ENCODE peak calls at places on chromosome 19, in seven cellular contexts. One of them, this sample, is unnamed.

GRCh38 chr19:31718041-31718440 is 368.8 kb upstream of the TSHZ3 start:
- DNase-seq in H1: no peak
- DNase-seq in H9: no peak
- DNase-seq in trophoblast cell: no peak
- DNase-seq in mesendoderm: no peak
- DNase-seq in neuronal stem cell: no peak
- DNase-seq in IMR-90: no peak
- DNase-seq in this sample: no peak

GRCh38 chr19:4099054-4099764 is 24.7 kb downstream of the MAP2K2 start:
- DNase-seq in H9: no peak
- DNase-seq in trophoblast cell: no peak
- DNase-seq in H1: no peak
- DNase-seq in mesendoderm: no peak
- DNase-seq in IMR-90: no peak
- DNase-seq in neuronal stem cell: no peak
- DNase-seq in this sample: no peak

GRCh38 chr19:32265991-32266390 is 79.4 kb upstream of the ZNF507 start:
- DNase-seq in H1: no peak
- DNase-seq in IMR-90: no peak
- DNase-seq in trophoblast cell: no peak
- DNase-seq in neuronal stem cell: peak; percentile 15
- DNase-seq in H9: no peak
- DNase-seq in mesendoderm: peak; percentile 63
- DNase-seq in this sample: no peak

GRCh38 chr19:43739836-43740235 is 14.9 kb downstream of the SMG9 start:
- DNase-seq in mesendoderm: no peak
- DNase-seq in H9: no peak
- DNase-seq in trophoblast cell: peak; percentile 64
- DNase-seq in neuronal stem cell: no peak
- DNase-seq in IMR-90: no peak
- DNase-seq in H1: no peak
- DNase-seq in this sample: no peak

GRCh38 chr19:5480427-5480836 is 25.2 kb downstream of the ZNRF4 start:
- DNase-seq in H9: peak; percentile 64
- DNase-seq in mesendoderm: peak; percentile 52
- DNase-seq in trophoblast cell: peak; percentile 18
- DNase-seq in neuronal stem cell: no peak
- DNase-seq in IMR-90: no peak
- DNase-seq in H1: peak; percentile 19
- DNase-seq in this sample: peak; percentile 15

GRCh38 chr19:21586341-21587116 is 81.1 kb downstream of the ZNF429 start:
- DNase-seq in H9: peak; percentile 34
- DNase-seq in IMR-90: no peak
- DNase-seq in neuronal stem cell: no peak
- DNase-seq in trophoblast cell: no peak
- DNase-seq in H1: no peak
- DNase-seq in mesendoderm: peak; percentile 26
- DNase-seq in this sample: no peak

GRCh38 chr19:45103625-45104319 is 10.8 kb downstream of the PPP1R37 start:
- DNase-seq in H1: no peak
- DNase-seq in neuronal stem cell: peak; percentile 80
- DNase-seq in IMR-90: no peak
- DNase-seq in H9: no peak
- DNase-seq in mesendoderm: peak; percentile 45
- DNase-seq in trophoblast cell: no peak
- DNase-seq in this sample: no peak

GRCh38 chr19:3450796-3451411 is 29.4 kb downstream of the SMIM24 start:
- DNase-seq in H9: no peak
- DNase-seq in trophoblast cell: peak; percentile 98
- DNase-seq in H1: no peak
- DNase-seq in mesendoderm: no peak
- DNase-seq in neuronal stem cell: no peak
- DNase-seq in IMR-90: peak; percentile 100
- DNase-seq in this sample: peak; percentile 100

GRCh38 chr19:57034544-57034943 is 85.2 kb upstream of the USP29 start:
- DNase-seq in H1: no peak
- DNase-seq in neuronal stem cell: no peak
- DNase-seq in mesendoderm: no peak
- DNase-seq in IMR-90: no peak
- DNase-seq in H9: no peak
- DNase-seq in trophoblast cell: no peak
- DNase-seq in this sample: no peak

GRCh38 chr19:3057275-3057714 is 5.0 kb downstream of the TLE5 start:
- DNase-seq in IMR-90: no peak
- DNase-seq in H1: no peak
- DNase-seq in neuronal stem cell: no peak
- DNase-seq in trophoblast cell: no peak
- DNase-seq in H9: peak; percentile 51
- DNase-seq in mesendoderm: peak; percentile 51
- DNase-seq in this sample: no peak

GRCh38 chr19:13420780-13421179 is 85.5 kb downstream of the CACNA1A start:
- DNase-seq in neuronal stem cell: no peak
- DNase-seq in H1: no peak
- DNase-seq in H9: no peak
- DNase-seq in trophoblast cell: no peak
- DNase-seq in mesendoderm: peak; percentile 57
- DNase-seq in IMR-90: no peak
- DNase-seq in this sample: no peak

GRCh38 chr19:31254611-31255010 is 94.6 kb downstream of the TSHZ3 start:
- DNase-seq in IMR-90: no peak
- DNase-seq in mesendoderm: no peak
- DNase-seq in trophoblast cell: peak; percentile 33
- DNase-seq in H9: no peak
- DNase-seq in H1: no peak
- DNase-seq in neuronal stem cell: no peak
- DNase-seq in this sample: no peak

GRCh38 chr19:9009431-9009830 is 778 bp downstream of the MUC16 start:
- DNase-seq in H9: no peak
- DNase-seq in mesendoderm: no peak
- DNase-seq in trophoblast cell: no peak
- DNase-seq in IMR-90: no peak
- DNase-seq in neuronal stem cell: no peak
- DNase-seq in H1: no peak
- DNase-seq in this sample: no peak

GRCh38 chr19:15195987-15196682 is 4.7 kb downstream of the NOTCH3 start:
- DNase-seq in neuronal stem cell: no peak
- DNase-seq in IMR-90: no peak
- DNase-seq in trophoblast cell: peak; percentile 95
- DNase-seq in mesendoderm: peak; percentile 89
- DNase-seq in H1: no peak
- DNase-seq in H9: peak; percentile 95
- DNase-seq in this sample: no peak

GRCh38 chr19:37977992-37978391 is 71.0 kb downstream of the SIPA1L3 start:
- DNase-seq in IMR-90: peak; percentile 99
- DNase-seq in neuronal stem cell: no peak
- DNase-seq in H9: no peak
- DNase-seq in mesendoderm: no peak
- DNase-seq in H1: no peak
- DNase-seq in trophoblast cell: no peak
- DNase-seq in this sample: peak; percentile 88

GRCh38 chr19:2032296-2032941 is 16.9 kb upstream of the BTBD2 start:
- DNase-seq in mesendoderm: no peak
- DNase-seq in H9: peak; percentile 56
- DNase-seq in neuronal stem cell: no peak
- DNase-seq in trophoblast cell: no peak
- DNase-seq in H1: no peak
- DNase-seq in IMR-90: peak; percentile 65
- DNase-seq in this sample: peak; percentile 81

GRCh38 chr19:19451429-19452240 is 46.2 kb downstream of the GATAD2A start:
- DNase-seq in mesendoderm: no peak
- DNase-seq in H1: no peak
- DNase-seq in trophoblast cell: no peak
- DNase-seq in neuronal stem cell: no peak
- DNase-seq in H9: no peak
- DNase-seq in IMR-90: no peak
- DNase-seq in this sample: no peak

GRCh38 chr19:19711934-19712828 is 20.7 kb downstream of the ZNF14 start:
- DNase-seq in H9: no peak
- DNase-seq in mesendoderm: peak; percentile 19
- DNase-seq in IMR-90: no peak
- DNase-seq in neuronal stem cell: no peak
- DNase-seq in H1: no peak
- DNase-seq in trophoblast cell: no peak
- DNase-seq in this sample: peak; percentile 6

GRCh38 chr19:13036366-13036976 is 41.2 kb downstream of the NFIX start:
- DNase-seq in H9: no peak
- DNase-seq in IMR-90: peak; percentile 29
- DNase-seq in neuronal stem cell: no peak
- DNase-seq in trophoblast cell: no peak
- DNase-seq in mesendoderm: peak; percentile 88
- DNase-seq in H1: no peak
- DNase-seq in this sample: no peak

GRCh38 chr19:1260749-1261511 is 8.2 kb upstream of the CIRBP start:
- DNase-seq in H1: peak; percentile 93
- DNase-seq in neuronal stem cell: peak; percentile 97
- DNase-seq in H9: peak; percentile 97
- DNase-seq in IMR-90: peak; percentile 96
- DNase-seq in trophoblast cell: peak; percentile 97
- DNase-seq in mesendoderm: peak; percentile 97
- DNase-seq in this sample: peak; percentile 95

GRCh38 chr19:1408300-1409203 is 1.2 kb downstream of the DAZAP1 start:
- DNase-seq in H1: no peak
- DNase-seq in trophoblast cell: peak; percentile 68
- DNase-seq in neuronal stem cell: peak; percentile 35
- DNase-seq in H9: no peak
- DNase-seq in mesendoderm: peak; percentile 67
- DNase-seq in IMR-90: peak; percentile 50
- DNase-seq in this sample: peak; percentile 66

GRCh38 chr19:23365222-23365621 is 30.0 kb downstream of the ZNF91 start:
- DNase-seq in trophoblast cell: no peak
- DNase-seq in mesendoderm: no peak
- DNase-seq in H1: no peak
- DNase-seq in H9: no peak
- DNase-seq in IMR-90: no peak
- DNase-seq in neuronal stem cell: no peak
- DNase-seq in this sample: no peak

GRCh38 chr19:2154587-2155075 is 3.3 kb upstream of the AP3D1 start:
- DNase-seq in H1: no peak
- DNase-seq in trophoblast cell: peak; percentile 98
- DNase-seq in H9: no peak
- DNase-seq in IMR-90: peak; percentile 46
- DNase-seq in mesendoderm: no peak
- DNase-seq in neuronal stem cell: no peak
- DNase-seq in this sample: no peak

GRCh38 chr19:35037716-35038622 is 3.6 kb upstream of the HPN start:
- DNase-seq in H9: no peak
- DNase-seq in IMR-90: no peak
- DNase-seq in mesendoderm: no peak
- DNase-seq in neuronal stem cell: no peak
- DNase-seq in H1: no peak
- DNase-seq in trophoblast cell: no peak
- DNase-seq in this sample: no peak

GRCh38 chr19:58040751-58041525 is 7.1 kb downstream of the ZSCAN1 start:
- DNase-seq in mesendoderm: no peak
- DNase-seq in IMR-90: no peak
- DNase-seq in trophoblast cell: no peak
- DNase-seq in H1: no peak
- DNase-seq in neuronal stem cell: no peak
- DNase-seq in H9: no peak
- DNase-seq in this sample: no peak

GRCh38 chr19:50420127-50420526 is 1.4 kb downstream of the SPIB start:
- DNase-seq in IMR-90: no peak
- DNase-seq in neuronal stem cell: no peak
- DNase-seq in trophoblast cell: no peak
- DNase-seq in H1: no peak
- DNase-seq in H9: no peak
- DNase-seq in mesendoderm: no peak
- DNase-seq in this sample: no peak
- H3K9ac ChIP-seq in IMR-90: no peak overlapping the region
- H3K9ac ChIP-seq in neuronal stem cell: no peak overlapping the region
- H3K9ac ChIP-seq in trophoblast cell: no peak overlapping the region
- H3K9ac ChIP-seq in H1: no peak overlapping the region
- H3K9ac ChIP-seq in H9: no peak overlapping the region
- H3K9ac ChIP-seq in mesendoderm: no peak overlapping the region
- H3K9ac ChIP-seq in this sample: no peak overlapping the region

DNA sequence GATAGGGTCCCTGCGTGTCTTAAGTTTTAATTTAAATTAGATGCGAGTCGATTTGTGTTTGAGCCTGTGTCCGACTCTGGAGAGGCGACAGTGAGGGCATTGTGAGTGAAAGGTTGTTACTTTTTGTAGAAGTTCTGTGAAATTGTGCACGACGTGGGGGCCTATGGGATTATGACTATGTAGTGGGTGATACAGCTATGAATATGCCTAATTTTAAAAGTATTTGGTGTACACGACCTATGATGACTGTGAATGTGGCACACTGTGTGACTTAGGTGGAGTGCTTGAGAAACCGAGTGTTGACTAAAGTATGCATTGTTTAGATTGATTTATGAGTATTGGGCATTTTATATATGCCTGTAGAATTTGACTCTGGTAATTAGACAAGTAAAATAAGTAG is 646 bp downstream of the ZNF567 start:
- DNase-seq in mesendoderm: no peak
- DNase-seq in trophoblast cell: no peak
- DNase-seq in H9: no peak
- DNase-seq in H1: no peak
- DNase-seq in IMR-90: no peak
- DNase-seq in neuronal stem cell: no peak
- DNase-seq in this sample: no peak
- H3K18ac ChIP-seq in mesendoderm: no peak overlapping the region
- H3K18ac ChIP-seq in trophoblast cell: no peak overlapping the region
- H3K18ac ChIP-seq in H9: no peak overlapping the region
- H3K18ac ChIP-seq in H1: no peak overlapping the region
- H3K18ac ChIP-seq in IMR-90: no peak overlapping the region
- H3K18ac ChIP-seq in neuronal stem cell: no peak overlapping the region
- H3K18ac ChIP-seq in this sample: no peak overlapping the region

GRCh38 chr19:48615145-48616040 is 517 bp upstream of the FAM83E start:
- DNase-seq in H9: peak; percentile 94
- DNase-seq in trophoblast cell: no peak
- DNase-seq in IMR-90: no peak
- DNase-seq in H1: no peak
- DNase-seq in neuronal stem cell: no peak
- DNase-seq in mesendoderm: no peak
- DNase-seq in this sample: no peak

GRCh38 chr19:48617146-48617937 is 1.6 kb downstream of the RPL18 start:
- DNase-seq in mesendoderm: no peak
- DNase-seq in H1: no peak
- DNase-seq in neuronal stem cell: no peak
- DNase-seq in H9: peak; percentile 28
- DNase-seq in trophoblast cell: no peak
- DNase-seq in IMR-90: no peak
- DNase-seq in this sample: no peak

GRCh38 chr19:48616041-48616436 is 1.2 kb upstream of the FAM83E start:
- DNase-seq in IMR-90: no peak
- DNase-seq in H9: no peak
- DNase-seq in trophoblast cell: no peak
- DNase-seq in mesendoderm: no peak
- DNase-seq in H1: no peak
- DNase-seq in neuronal stem cell: no peak
- DNase-seq in this sample: no peak

GRCh38 chr19:48618278-48618915 is 581 bp downstream of the RPL18 start:
- DNase-seq in mesendoderm: no peak
- DNase-seq in neuronal stem cell: no peak
- DNase-seq in H9: no peak
- DNase-seq in IMR-90: no peak
- DNase-seq in trophoblast cell: peak; percentile 42
- DNase-seq in H1: no peak
- DNase-seq in this sample: no peak

GRCh38 chr19:48616491-48617056 is 1.7 kb upstream of the FAM83E start:
- DNase-seq in trophoblast cell: no peak
- DNase-seq in IMR-90: no peak
- DNase-seq in mesendoderm: no peak
- DNase-seq in H9: peak; percentile 28
- DNase-seq in H1: no peak
- DNase-seq in neuronal stem cell: no peak
- DNase-seq in this sample: no peak
- H3K9ac ChIP-seq in trophoblast cell: no peak overlapping the region
- H3K9ac ChIP-seq in IMR-90: peak overlapping the region; percentile 99
- H3K9ac ChIP-seq in mesendoderm: peak overlapping the region; percentile 92
- H3K9ac ChIP-seq in H9: peak overlapping the region; percentile 0
- H3K9ac ChIP-seq in H1: peak overlapping the region; percentile 13
- H3K9ac ChIP-seq in neuronal stem cell: no peak overlapping the region
- H3K9ac ChIP-seq in this sample: peak overlapping the region; percentile 100

GRCh38 chr19:39308531-39309304 is 11.9 kb downstream of the LRFN1 start:
- DNase-seq in trophoblast cell: no peak
- DNase-seq in H9: peak; percentile 96
- DNase-seq in H1: peak; percentile 70
- DNase-seq in mesendoderm: peak; percentile 85
- DNase-seq in neuronal stem cell: no peak
- DNase-seq in IMR-90: no peak
- DNase-seq in this sample: no peak
- H3K18ac ChIP-seq in trophoblast cell: no peak overlapping the region
- H3K18ac ChIP-seq in H9: no peak overlapping the region
- H3K18ac ChIP-seq in H1: no peak overlapping the region
- H3K18ac ChIP-seq in mesendoderm: no peak overlapping the region
- H3K18ac ChIP-seq in neuronal stem cell: no peak overlapping the region
- H3K18ac ChIP-seq in IMR-90: no peak overlapping the region
- H3K18ac ChIP-seq in this sample: no peak overlapping the region